ENCODE peak calls at places on chromosomes 3 and 15, in seven cellular contexts. Y is fibroblast of lung, A is neural progenitor cell, F is heart right ventricle, D is IMR-90, P is WERI-Rb-1, E is transverse colon. W is an unnamed sample.

GRCh38 chr3:55128201-55128870 is 200.5 kb upstream of the LRTM1 start:
- DNase-seq in Y (peak; percentile 84), A (peak; percentile 31), F (no peak), D (peak; percentile 28), P (no peak), E (no peak), W (peak; percentile 27)

GRCh38 chr15:52678036-52678467 is 1.1 kb downstream of the ATOSA start:
- DNase-seq in Y (peak; percentile 70), A (peak; percentile 59), F (peak; percentile 70), D (peak; percentile 65), P (peak; percentile 53), E (peak; percentile 68), W (peak; percentile 51)

GRCh38 chr15:100205549-100206295 is 136.1 kb downstream of the ADAMTS17 start:
- DNase-seq in Y (no peak), A (no peak), F (no peak), D (no peak), P (no peak), E (peak; percentile 33), W (no peak)

GRCh38 chr15:101561584-101561906 is 72.0 kb upstream of the PCSK6 start:
- DNase-seq in Y (no peak), A (no peak), F (no peak), D (no peak), P (no peak), E (no peak), W (no peak)

GRCh38 chr3:171339606-171340005 is 120.6 kb downstream of the TNIK start:
- DNase-seq in Y (no peak), A (no peak), F (no peak), D (no peak), P (no peak), E (peak; percentile 76), W (no peak)

GRCh38 chr3:86937306-86937791 is 53.6 kb downstream of the VGLL3 start:
- DNase-seq in Y (peak; percentile 94), A (no peak), F (peak; percentile 47), D (peak; percentile 92), P (no peak), E (no peak), W (no peak)

GRCh38 chr3:129282727-129283327 is 4.2 kb downstream of the HMCES start:
- DNase-seq in Y (peak; percentile 81), A (no peak), F (no peak), D (peak; percentile 47), P (no peak), E (no peak), W (no peak)

GRCh38 chr3:1183320-1184048 is 90.7 kb downstream of the CNTN6 start:
- DNase-seq in Y (peak; percentile 93), A (no peak), F (no peak), D (peak; percentile 50), P (no peak), E (no peak), W (no peak)

GRCh38 chr15:72315706-72316370 is 4.1 kb downstream of the CELF6 start:
- DNase-seq in Y (no peak), A (no peak), F (no peak), D (no peak), P (peak; percentile 87), E (no peak), W (peak; percentile 74)

GRCh38 chr3:115922681-115923347 is 299.5 kb downstream of the GAP43 start:
- DNase-seq in Y (peak; percentile 66), A (peak; percentile 26), F (no peak), D (peak; percentile 62), P (peak; percentile 35), E (no peak), W (no peak)

GRCh38 chr15:39919740-39920509 is at the start of gene GPR176:
- DNase-seq in Y (peak; percentile 85), A (peak; percentile 76), F (peak; percentile 15), D (peak; percentile 84), P (peak; percentile 49), E (peak; percentile 22), W (peak; percentile 62)

DNA sequence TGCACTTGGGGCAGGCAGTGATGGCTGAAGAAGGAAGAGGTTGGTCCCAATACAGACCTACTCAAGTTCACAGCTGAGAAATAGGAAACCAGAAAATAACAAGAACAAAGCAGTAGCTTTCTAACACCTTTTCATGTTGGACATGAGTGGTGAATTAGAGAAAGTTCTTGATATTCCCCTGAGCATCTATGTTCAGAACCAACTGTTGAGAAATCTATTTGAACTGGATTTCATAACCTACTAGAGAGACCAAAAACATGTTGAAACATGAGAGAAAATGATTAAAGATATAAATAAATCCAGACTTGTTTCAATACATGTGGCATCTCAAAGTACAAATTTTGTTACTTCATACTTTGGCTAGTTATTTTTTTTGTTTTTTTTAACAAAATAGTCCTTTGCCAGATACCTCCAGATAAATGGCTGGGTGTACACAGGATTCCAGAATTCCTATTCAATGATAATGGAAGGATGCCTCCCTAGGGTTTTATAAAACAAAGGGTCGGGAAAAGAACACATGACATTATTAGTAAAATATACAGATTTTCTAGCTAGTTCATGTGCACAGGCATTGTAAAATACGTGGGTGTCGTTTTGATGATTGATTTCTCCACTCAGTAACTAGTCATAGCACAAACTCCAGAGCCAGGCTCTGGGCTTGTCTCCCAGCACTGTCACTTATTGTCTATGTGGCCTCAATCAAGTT is 34.4 kb upstream of the TNFSF10 start:
- DNase-seq in Y (peak; percentile 34), A (no peak), F (no peak), D (peak; percentile 51), P (no peak), E (no peak), W (no peak)
- H3K27ac ChIP-seq in Y (no peak overlapping the region), A (no peak overlapping the region), F (no peak overlapping the region), D (peak overlapping the region; percentile 39), P (no peak overlapping the region), E (peak overlapping the region; percentile 29), W (no peak overlapping the region)

DNA sequence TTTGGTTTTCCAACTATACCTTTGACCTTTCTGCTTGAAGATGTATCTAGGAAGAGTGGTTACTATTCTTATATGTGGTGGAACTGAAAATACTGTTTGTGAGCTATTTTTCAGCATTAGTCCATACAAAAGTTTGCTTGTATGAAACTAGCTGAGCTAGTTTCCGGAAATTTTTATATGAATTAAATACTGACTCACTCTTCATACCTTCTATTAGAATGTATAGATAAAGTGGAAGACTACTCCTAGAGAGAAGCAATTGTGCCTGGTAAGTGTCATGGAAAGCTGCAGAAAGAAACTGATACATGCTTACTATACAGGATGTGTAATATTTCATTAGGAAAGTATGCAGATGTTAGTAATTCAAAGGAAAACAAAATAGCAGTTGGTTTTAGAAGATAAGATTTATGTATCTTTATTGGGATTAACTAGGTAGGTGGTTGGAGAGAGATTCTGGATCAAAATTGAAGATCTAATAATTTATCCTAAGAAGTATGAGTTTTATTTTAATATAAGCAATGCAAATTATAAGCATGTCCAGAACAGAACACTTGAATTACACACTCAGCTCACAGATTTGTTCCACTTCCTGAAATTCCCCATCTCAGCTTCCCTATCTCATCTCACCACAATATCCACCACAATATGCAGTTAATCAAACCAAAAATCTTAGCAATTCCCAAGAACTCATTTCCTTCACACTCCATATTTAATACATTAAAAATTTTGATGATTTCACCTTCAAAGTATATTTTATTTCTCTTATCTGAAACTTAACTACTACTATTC is 82.8 kb downstream of the BCHE start:
- DNase-seq in Y (peak; percentile 29), A (no peak), F (no peak), D (no peak), P (no peak), E (no peak), W (peak; percentile 41)
- H3K4me3 ChIP-seq in Y (no peak overlapping the region), A (no peak overlapping the region), F (no peak overlapping the region), D (no peak overlapping the region), P (no peak overlapping the region), E (no peak overlapping the region), W (no peak overlapping the region)

GRCh38 chr3:187669675-187670504 is at the start of gene SST:
- DNase-seq in Y (peak; percentile 50), A (peak; percentile 92), F (peak; percentile 38), D (peak; percentile 47), P (peak; percentile 20), E (peak; percentile 8), W (peak; percentile 17)
- H3K27me3 ChIP-seq in Y (peaks cover 16% of the 10 kb centered on the region), A (peaks cover 44% of the 10 kb centered on the region), F (peaks cover 8% of the 10 kb centered on the region), D (peaks cover 18% of the 10 kb centered on the region), P (peaks cover 68% of the 10 kb centered on the region), E (peaks cover 60% of the 10 kb centered on the region), W (no peaks in the 10 kb centered on the region)

DNA sequence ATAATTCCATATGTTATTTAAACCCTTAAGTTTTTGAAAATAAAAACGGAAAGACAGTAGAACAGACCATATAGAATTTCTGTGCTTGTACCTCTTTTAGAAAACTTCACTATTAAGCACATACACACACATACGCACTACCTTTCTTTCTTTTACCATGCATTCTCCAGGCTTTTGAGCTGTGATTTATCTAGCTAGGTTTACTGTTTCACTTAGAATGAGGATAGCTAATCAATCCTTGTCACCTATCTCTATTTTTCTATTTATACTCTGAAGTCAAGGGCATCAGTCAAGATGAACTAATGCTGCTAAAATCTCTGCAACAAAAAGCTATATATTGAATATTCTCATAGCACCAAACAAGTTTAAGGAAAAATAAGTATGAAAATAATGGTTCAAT is 43.2 kb downstream of the GOLIM4 start:
- DNase-seq in Y (no peak), A (no peak), F (no peak), D (no peak), P (no peak), E (no peak), W (no peak)
- H3K27ac ChIP-seq in Y (no peak overlapping the region), A (no peak overlapping the region), F (peak overlapping the region; percentile 44), D (no peak overlapping the region), P (no peak overlapping the region), E (peak overlapping the region; percentile 69), W (no peak overlapping the region)

GRCh38 chr3:111278961-111279360 is 207.3 kb downstream of the NECTIN3 start:
- DNase-seq in Y (no peak), A (no peak), F (no peak), D (no peak), P (no peak), E (no peak), W (no peak)

GRCh38 chr3:111283165-111283564 is 211.5 kb downstream of the NECTIN3 start:
- DNase-seq in Y (no peak), A (no peak), F (no peak), D (no peak), P (no peak), E (no peak), W (no peak)

GRCh38 chr3:111282024-111282423 is 210.4 kb downstream of the NECTIN3 start:
- DNase-seq in Y (no peak), A (no peak), F (no peak), D (no peak), P (no peak), E (no peak), W (no peak)

DNA sequence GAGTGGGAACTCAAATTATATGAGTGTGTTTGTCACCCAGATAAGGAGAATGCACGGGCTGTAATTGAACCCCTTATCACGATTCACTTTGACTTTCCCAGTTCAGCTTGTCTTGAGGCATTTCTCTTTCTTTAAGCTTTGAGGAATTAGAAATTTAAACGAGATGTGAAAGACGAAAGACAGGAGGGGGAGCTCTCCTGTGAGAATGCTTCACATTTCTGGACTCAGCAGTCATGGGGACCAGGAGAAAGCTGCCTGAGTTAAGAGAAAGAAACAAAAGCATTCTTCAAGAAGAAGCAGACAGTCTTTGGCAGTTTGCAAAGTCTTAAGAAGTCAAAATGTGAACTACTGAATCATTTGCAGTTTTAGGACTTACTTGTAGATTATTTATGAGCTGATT is 205.6 kb downstream of the NECTIN3 start:
- DNase-seq in Y (peak; percentile 72), A (peak; percentile 74), F (no peak), D (peak; percentile 74), P (no peak), E (no peak), W (no peak)
- H3K4me3 ChIP-seq in Y (no peak overlapping the region), A (no peak overlapping the region), F (no peak overlapping the region), D (no peak overlapping the region), P (no peak overlapping the region), E (no peak overlapping the region), W (no peak overlapping the region)

GRCh38 chr3:44000586-44000985 is 241.1 kb upstream of the TOPAZ1 start:
- DNase-seq in Y (peak; percentile 42), A (no peak), F (no peak), D (no peak), P (no peak), E (no peak), W (no peak)
- H3K27me3 ChIP-seq in Y (peaks cover 19% of the 10 kb centered on the region), A (peaks cover 72% of the 10 kb centered on the region), F (peaks cover 52% of the 10 kb centered on the region), D (peaks cover 57% of the 10 kb centered on the region), P (peaks cover 72% of the 10 kb centered on the region), E (peaks cover 95% of the 10 kb centered on the region), W (no peaks in the 10 kb centered on the region)

GRCh38 chr3:148840419-148840818 is 12.8 kb downstream of the CPB1 start:
- DNase-seq in Y (no peak), A (no peak), F (no peak), D (no peak), P (no peak), E (no peak), W (no peak)
- H3K27ac ChIP-seq in Y (no peak overlapping the region), A (no peak overlapping the region), F (no peak overlapping the region), D (no peak overlapping the region), P (no peak overlapping the region), E (no peak overlapping the region), W (no peak overlapping the region)